ENCODE peak calls at places on chromosomes 12 and 14, in seven cellular contexts. One of them, this sample, is unnamed.
A peak's percentile ranks its signal among the peaks of the same experiment; 100 is the strongest.

GRCh38 chr12:26100966-26101744 is 23.7 kb downstream of the BHLHE41 start:
- DNase-seq in CD8-positive, alpha-beta T cell: no peak
- DNase-seq in tibial artery: no peak
- DNase-seq in GM23338: no peak
- DNase-seq in astrocyte of the cerebellum: no peak
- DNase-seq in NB4: no peak
- DNase-seq in CD4-positive, CD25-positive, alpha-beta regulatory T cell: no peak
- DNase-seq in this sample: peak; percentile 50

GRCh38 chr12:52006726-52007157 is at the start of gene TAMALIN:
- DNase-seq in CD8-positive, alpha-beta T cell: peak; percentile 79
- DNase-seq in tibial artery: peak; percentile 66
- DNase-seq in GM23338: peak; percentile 53
- DNase-seq in astrocyte of the cerebellum: no peak
- DNase-seq in NB4: peak; percentile 84
- DNase-seq in CD4-positive, CD25-positive, alpha-beta regulatory T cell: peak; percentile 78
- DNase-seq in this sample: no peak

GRCh38 chr14:98494582-98494981 is 777.4 kb downstream of the BCL11B start:
- DNase-seq in CD8-positive, alpha-beta T cell: no peak
- DNase-seq in tibial artery: no peak
- DNase-seq in GM23338: no peak
- DNase-seq in astrocyte of the cerebellum: no peak
- DNase-seq in NB4: peak; percentile 38
- DNase-seq in CD4-positive, CD25-positive, alpha-beta regulatory T cell: no peak
- DNase-seq in this sample: no peak

GRCh38 chr14:81509321-81509720 is 24.3 kb downstream of the SEL1L start:
- DNase-seq in CD8-positive, alpha-beta T cell: no peak
- DNase-seq in tibial artery: no peak
- DNase-seq in GM23338: no peak
- DNase-seq in astrocyte of the cerebellum: no peak
- DNase-seq in NB4: no peak
- DNase-seq in CD4-positive, CD25-positive, alpha-beta regulatory T cell: no peak
- DNase-seq in this sample: no peak

GRCh38 chr14:65159281-65160062 is 57.2 kb upstream of the MAX start:
- DNase-seq in CD8-positive, alpha-beta T cell: no peak
- DNase-seq in tibial artery: no peak
- DNase-seq in GM23338: no peak
- DNase-seq in astrocyte of the cerebellum: no peak
- DNase-seq in NB4: no peak
- DNase-seq in CD4-positive, CD25-positive, alpha-beta regulatory T cell: no peak
- DNase-seq in this sample: no peak

GRCh38 chr12:84738481-84738972 is 174.1 kb downstream of the SLC6A15 start:
- DNase-seq in CD8-positive, alpha-beta T cell: no peak
- DNase-seq in tibial artery: peak; percentile 23
- DNase-seq in GM23338: peak; percentile 67
- DNase-seq in astrocyte of the cerebellum: no peak
- DNase-seq in NB4: no peak
- DNase-seq in CD4-positive, CD25-positive, alpha-beta regulatory T cell: no peak
- DNase-seq in this sample: no peak

GRCh38 chr12:43805149-43805856 is 814 bp downstream of the TWF1 start:
- DNase-seq in CD8-positive, alpha-beta T cell: no peak
- DNase-seq in tibial artery: no peak
- DNase-seq in GM23338: peak; percentile 8
- DNase-seq in astrocyte of the cerebellum: no peak
- DNase-seq in NB4: peak; percentile 42
- DNase-seq in CD4-positive, CD25-positive, alpha-beta regulatory T cell: no peak
- DNase-seq in this sample: no peak

GRCh38 chr12:52054231-52054837 is 3.1 kb downstream of the NR4A1 start:
- DNase-seq in CD8-positive, alpha-beta T cell: no peak
- DNase-seq in tibial artery: no peak
- DNase-seq in GM23338: no peak
- DNase-seq in astrocyte of the cerebellum: no peak
- DNase-seq in NB4: no peak
- DNase-seq in CD4-positive, CD25-positive, alpha-beta regulatory T cell: no peak
- DNase-seq in this sample: no peak

GRCh38 chr12:32139064-32139421 is 32.4 kb downstream of the BICD1 start:
- DNase-seq in CD8-positive, alpha-beta T cell: peak; percentile 11
- DNase-seq in tibial artery: no peak
- DNase-seq in GM23338: peak; percentile 37
- DNase-seq in astrocyte of the cerebellum: no peak
- DNase-seq in NB4: peak; percentile 71
- DNase-seq in CD4-positive, CD25-positive, alpha-beta regulatory T cell: no peak
- DNase-seq in this sample: peak; percentile 51

GRCh38 chr12:131167334-131167733 is 213.6 kb downstream of the ADGRD1 start:
- DNase-seq in CD8-positive, alpha-beta T cell: no peak
- DNase-seq in tibial artery: no peak
- DNase-seq in GM23338: no peak
- DNase-seq in astrocyte of the cerebellum: no peak
- DNase-seq in NB4: no peak
- DNase-seq in CD4-positive, CD25-positive, alpha-beta regulatory T cell: no peak
- DNase-seq in this sample: no peak

GRCh38 chr14:100586520-100587247 is 533 bp downstream of the BEGAIN start:
- DNase-seq in CD8-positive, alpha-beta T cell: no peak
- DNase-seq in tibial artery: no peak
- DNase-seq in GM23338: peak; percentile 47
- DNase-seq in astrocyte of the cerebellum: no peak
- DNase-seq in NB4: no peak
- DNase-seq in CD4-positive, CD25-positive, alpha-beta regulatory T cell: no peak
- DNase-seq in this sample: peak; percentile 67

GRCh38 chr12:76519538-76519937 is 40.0 kb downstream of the OSBPL8 start:
- DNase-seq in CD8-positive, alpha-beta T cell: no peak
- DNase-seq in tibial artery: no peak
- DNase-seq in GM23338: no peak
- DNase-seq in astrocyte of the cerebellum: no peak
- DNase-seq in NB4: peak; percentile 52
- DNase-seq in CD4-positive, CD25-positive, alpha-beta regulatory T cell: no peak
- DNase-seq in this sample: no peak

GRCh38 chr12:3869860-3870259 is 3.3 kb downstream of the PARP11 start:
- DNase-seq in CD8-positive, alpha-beta T cell: peak; percentile 12
- DNase-seq in tibial artery: no peak
- DNase-seq in GM23338: no peak
- DNase-seq in astrocyte of the cerebellum: no peak
- DNase-seq in NB4: no peak
- DNase-seq in CD4-positive, CD25-positive, alpha-beta regulatory T cell: no peak
- DNase-seq in this sample: no peak

GRCh38 chr14:24207625-24208024 is 2.1 kb downstream of the TSSK4 start:
- DNase-seq in CD8-positive, alpha-beta T cell: no peak
- DNase-seq in tibial artery: no peak
- DNase-seq in GM23338: no peak
- DNase-seq in astrocyte of the cerebellum: no peak
- DNase-seq in NB4: no peak
- DNase-seq in CD4-positive, CD25-positive, alpha-beta regulatory T cell: no peak
- DNase-seq in this sample: no peak

GRCh38 chr12:29611906-29612305 is 114.4 kb upstream of the OVCH1 start:
- DNase-seq in CD8-positive, alpha-beta T cell: no peak
- DNase-seq in tibial artery: no peak
- DNase-seq in GM23338: no peak
- DNase-seq in astrocyte of the cerebellum: peak; percentile 53
- DNase-seq in NB4: no peak
- DNase-seq in CD4-positive, CD25-positive, alpha-beta regulatory T cell: no peak
- DNase-seq in this sample: no peak

GRCh38 chr14:79920180-79920579 is 291.1 kb downstream of the DIO2 start:
- DNase-seq in CD8-positive, alpha-beta T cell: no peak
- DNase-seq in tibial artery: no peak
- DNase-seq in GM23338: no peak
- DNase-seq in astrocyte of the cerebellum: no peak
- DNase-seq in NB4: no peak
- DNase-seq in CD4-positive, CD25-positive, alpha-beta regulatory T cell: no peak
- DNase-seq in this sample: no peak

GRCh38 chr12:120264086-120264485 is 1.4 kb downstream of the PXN start:
- DNase-seq in CD8-positive, alpha-beta T cell: no peak
- DNase-seq in tibial artery: no peak
- DNase-seq in GM23338: no peak
- DNase-seq in astrocyte of the cerebellum: no peak
- DNase-seq in NB4: no peak
- DNase-seq in CD4-positive, CD25-positive, alpha-beta regulatory T cell: no peak
- DNase-seq in this sample: no peak

GRCh38 chr12:91663331-91663998 is 480.8 kb upstream of the DCN start:
- DNase-seq in CD8-positive, alpha-beta T cell: no peak
- DNase-seq in tibial artery: no peak
- DNase-seq in GM23338: no peak
- DNase-seq in astrocyte of the cerebellum: no peak
- DNase-seq in NB4: no peak
- DNase-seq in CD4-positive, CD25-positive, alpha-beta regulatory T cell: no peak
- DNase-seq in this sample: no peak

GRCh38 chr14:95493503-95493902 is 22.9 kb downstream of the SYNE3 start:
- DNase-seq in CD8-positive, alpha-beta T cell: no peak
- DNase-seq in tibial artery: peak; percentile 16
- DNase-seq in GM23338: no peak
- DNase-seq in astrocyte of the cerebellum: no peak
- DNase-seq in NB4: no peak
- DNase-seq in CD4-positive, CD25-positive, alpha-beta regulatory T cell: no peak
- DNase-seq in this sample: no peak

GRCh38 chr14:51824191-51824590 is 36.2 kb upstream of the GNG2 start:
- DNase-seq in CD8-positive, alpha-beta T cell: no peak
- DNase-seq in tibial artery: no peak
- DNase-seq in GM23338: no peak
- DNase-seq in astrocyte of the cerebellum: no peak
- DNase-seq in NB4: no peak
- DNase-seq in CD4-positive, CD25-positive, alpha-beta regulatory T cell: no peak
- DNase-seq in this sample: no peak

GRCh38 chr12:126668961-126669360 is 1598.0 kb upstream of the TMEM132C start:
- DNase-seq in CD8-positive, alpha-beta T cell: no peak
- DNase-seq in tibial artery: no peak
- DNase-seq in GM23338: no peak
- DNase-seq in astrocyte of the cerebellum: peak; percentile 36
- DNase-seq in NB4: no peak
- DNase-seq in CD4-positive, CD25-positive, alpha-beta regulatory T cell: no peak
- DNase-seq in this sample: no peak

GRCh38 chr12:77845831-77846230 is 15.1 kb downstream of the NAV3 start:
- DNase-seq in CD8-positive, alpha-beta T cell: no peak
- DNase-seq in tibial artery: no peak
- DNase-seq in GM23338: no peak
- DNase-seq in astrocyte of the cerebellum: no peak
- DNase-seq in NB4: no peak
- DNase-seq in CD4-positive, CD25-positive, alpha-beta regulatory T cell: no peak
- DNase-seq in this sample: no peak

DNA sequence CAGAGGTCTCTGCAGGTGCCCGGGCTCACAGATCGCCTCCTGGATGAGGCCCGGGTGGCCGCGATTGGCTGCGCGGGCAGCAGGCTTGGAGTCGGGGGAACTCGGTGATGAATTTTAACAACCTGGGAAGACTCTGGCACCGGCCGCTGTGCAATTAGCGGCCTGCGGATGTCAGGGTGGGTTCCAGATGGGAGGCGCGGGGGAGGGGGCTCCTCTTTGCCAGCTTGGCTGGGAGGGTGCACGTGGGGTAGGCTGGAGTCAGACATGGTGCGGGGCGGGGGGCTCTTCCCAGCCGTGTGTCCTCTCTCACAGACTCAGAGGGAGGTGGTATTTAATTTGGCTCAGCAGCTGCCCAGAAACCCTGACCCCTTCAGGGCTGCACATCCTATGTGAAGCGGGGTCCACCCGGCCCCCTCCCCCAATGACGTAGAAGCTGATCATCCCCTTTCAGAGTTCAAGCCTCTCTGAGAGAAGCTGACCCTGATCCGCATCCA is 81.4 kb downstream of the KIF26A start:
- DNase-seq in CD8-positive, alpha-beta T cell: no peak
- DNase-seq in tibial artery: no peak
- DNase-seq in GM23338: peak; percentile 13
- DNase-seq in astrocyte of the cerebellum: no peak
- DNase-seq in NB4: no peak
- DNase-seq in CD4-positive, CD25-positive, alpha-beta regulatory T cell: no peak
- DNase-seq in this sample: no peak
- H3K4me3 ChIP-seq in CD8-positive, alpha-beta T cell: no peak overlapping the region
- H3K4me3 ChIP-seq in tibial artery: no peak overlapping the region
- H3K4me3 ChIP-seq in GM23338: no peak overlapping the region
- H3K4me3 ChIP-seq in astrocyte of the cerebellum: no peak overlapping the region
- H3K4me3 ChIP-seq in NB4: no peak overlapping the region
- H3K4me3 ChIP-seq in CD4-positive, CD25-positive, alpha-beta regulatory T cell: no peak overlapping the region
- H3K4me3 ChIP-seq in this sample: no peak overlapping the region

GRCh38 chr14:59371762-59372161 is 93.4 kb downstream of the GPR135 start:
- DNase-seq in CD8-positive, alpha-beta T cell: no peak
- DNase-seq in tibial artery: no peak
- DNase-seq in GM23338: no peak
- DNase-seq in astrocyte of the cerebellum: no peak
- DNase-seq in NB4: no peak
- DNase-seq in CD4-positive, CD25-positive, alpha-beta regulatory T cell: no peak
- DNase-seq in this sample: no peak
- H3K4me3 ChIP-seq in CD8-positive, alpha-beta T cell: no peak overlapping the region
- H3K4me3 ChIP-seq in tibial artery: no peak overlapping the region
- H3K4me3 ChIP-seq in GM23338: no peak overlapping the region
- H3K4me3 ChIP-seq in astrocyte of the cerebellum: no peak overlapping the region
- H3K4me3 ChIP-seq in NB4: no peak overlapping the region
- H3K4me3 ChIP-seq in CD4-positive, CD25-positive, alpha-beta regulatory T cell: no peak overlapping the region
- H3K4me3 ChIP-seq in this sample: no peak overlapping the region

GRCh38 chr12:93670104-93670503 is 7.1 kb upstream of the CRADD start:
- DNase-seq in CD8-positive, alpha-beta T cell: no peak
- DNase-seq in tibial artery: no peak
- DNase-seq in GM23338: no peak
- DNase-seq in astrocyte of the cerebellum: no peak
- DNase-seq in NB4: no peak
- DNase-seq in CD4-positive, CD25-positive, alpha-beta regulatory T cell: no peak
- DNase-seq in this sample: no peak
- H3K4me3 ChIP-seq in CD8-positive, alpha-beta T cell: no peak overlapping the region
- H3K4me3 ChIP-seq in tibial artery: no peak overlapping the region
- H3K4me3 ChIP-seq in GM23338: no peak overlapping the region
- H3K4me3 ChIP-seq in astrocyte of the cerebellum: no peak overlapping the region
- H3K4me3 ChIP-seq in NB4: no peak overlapping the region
- H3K4me3 ChIP-seq in CD4-positive, CD25-positive, alpha-beta regulatory T cell: no peak overlapping the region
- H3K4me3 ChIP-seq in this sample: no peak overlapping the region

GRCh38 chr14:76375484-76375883 is 453 bp upstream of the ESRRB start:
- DNase-seq in CD8-positive, alpha-beta T cell: no peak
- DNase-seq in tibial artery: no peak
- DNase-seq in GM23338: no peak
- DNase-seq in astrocyte of the cerebellum: no peak
- DNase-seq in NB4: no peak
- DNase-seq in CD4-positive, CD25-positive, alpha-beta regulatory T cell: no peak
- DNase-seq in this sample: no peak

GRCh38 chr14:76376409-76376877 is 506 bp downstream of the ESRRB start:
- DNase-seq in CD8-positive, alpha-beta T cell: no peak
- DNase-seq in tibial artery: no peak
- DNase-seq in GM23338: no peak
- DNase-seq in astrocyte of the cerebellum: no peak
- DNase-seq in NB4: no peak
- DNase-seq in CD4-positive, CD25-positive, alpha-beta regulatory T cell: no peak
- DNase-seq in this sample: no peak

GRCh38 chr14:76376001-76376404 is at the start of gene ESRRB:
- DNase-seq in CD8-positive, alpha-beta T cell: no peak
- DNase-seq in tibial artery: no peak
- DNase-seq in GM23338: peak; percentile 84
- DNase-seq in astrocyte of the cerebellum: no peak
- DNase-seq in NB4: peak; percentile 10
- DNase-seq in CD4-positive, CD25-positive, alpha-beta regulatory T cell: no peak
- DNase-seq in this sample: peak; percentile 83

GRCh38 chr14:76376878-76377523 is 1.1 kb downstream of the ESRRB start:
- DNase-seq in CD8-positive, alpha-beta T cell: no peak
- DNase-seq in tibial artery: no peak
- DNase-seq in GM23338: no peak
- DNase-seq in astrocyte of the cerebellum: no peak
- DNase-seq in NB4: no peak
- DNase-seq in CD4-positive, CD25-positive, alpha-beta regulatory T cell: no peak
- DNase-seq in this sample: no peak

DNA sequence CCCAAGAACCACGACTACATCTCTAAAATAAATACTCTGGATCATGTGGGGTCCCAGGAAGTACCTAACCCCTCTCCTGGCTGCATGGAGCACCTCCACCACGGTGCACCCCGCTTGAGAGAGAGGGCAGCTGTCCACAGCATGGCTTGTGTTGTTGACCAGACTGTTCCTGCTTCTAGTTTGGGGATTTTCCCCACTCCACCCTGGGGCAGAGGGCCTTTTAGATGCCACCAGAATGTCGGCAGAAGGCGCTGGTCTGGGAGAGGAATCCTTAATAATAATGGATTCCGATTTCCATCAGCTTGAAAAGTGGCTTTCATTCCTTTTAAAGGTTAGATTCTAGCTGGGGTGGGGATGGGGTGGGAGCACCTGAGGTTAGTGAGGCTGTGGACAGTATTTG is 1.7 kb downstream of the ESRRB start:
- DNase-seq in CD8-positive, alpha-beta T cell: no peak
- DNase-seq in tibial artery: no peak
- DNase-seq in GM23338: peak; percentile 30
- DNase-seq in astrocyte of the cerebellum: no peak
- DNase-seq in NB4: no peak
- DNase-seq in CD4-positive, CD25-positive, alpha-beta regulatory T cell: no peak
- DNase-seq in this sample: no peak
- H3K4me3 ChIP-seq in CD8-positive, alpha-beta T cell: no peak overlapping the region
- H3K4me3 ChIP-seq in tibial artery: no peak overlapping the region
- H3K4me3 ChIP-seq in GM23338: peak overlapping the region; percentile 86
- H3K4me3 ChIP-seq in astrocyte of the cerebellum: no peak overlapping the region
- H3K4me3 ChIP-seq in NB4: no peak overlapping the region
- H3K4me3 ChIP-seq in CD4-positive, CD25-positive, alpha-beta regulatory T cell: no peak overlapping the region
- H3K4me3 ChIP-seq in this sample: peak overlapping the region; percentile 83